ENCODE peak calls at places on chromosomes 6 and 20, in nine cellular contexts. W is BJ; Q is HuH-7.5; Z is NCI-H1694 treated with DMSO at 0.1 percent for 48 hours; I is DMS79 treated with DMSO at 0.1 percent for 48 hours; F is HT-29; X is stimulated activated naive CD8-positive, alpha-beta T cell treated with anti-CD3 and anti-CD28 coated beads, Interleukin-15, Interleukin-2, amounts not matched to agents 100 U/mL and 50 U/mL, for 24 hours; R is GDM1; A is activated CD8-positive, alpha-beta memory T cell treated with anti-CD3 and anti-CD28 coated beads for 48 hours. N is an unnamed sample.

GRCh38 chr20:2707353-2708072 is 14.9 kb downstream of the EBF4 start:
- DNase-seq in F (no peak), Q (no peak), A (no peak), Z (no peak), X (no peak), W (no peak), R (no peak), I (no peak), N (no peak)

GRCh38 chr6:112321882-112322508 is 25.1 kb upstream of the RFPL4B start:
- DNase-seq in A (no peak), W (no peak), X (no peak), F (no peak), R (no peak), I (no peak), Z (no peak), Q (no peak), N (no peak)

GRCh38 chr20:46022411-46023147 is 6.4 kb upstream of the SLC12A5 start:
- DNase-seq in W (no peak), A (peak), R (peak), Q (peak), Z (peak), I (peak), X (peak), F (peak), N (no peak)

GRCh38 chr6:116015560-116015959 is 45.1 kb downstream of the FRK start:
- DNase-seq in Q (no peak), Z (no peak), X (no peak), A (no peak), R (no peak), W (no peak), F (no peak), I (no peak), N (no peak)

GRCh38 chr6:111605100-111605748 is 454 bp downstream of the TRAF3IP2 start:
- DNase-seq in W (peak), F (no peak), Q (no peak), Z (no peak), R (peak), A (no peak), I (peak), X (peak), N (peak)

GRCh38 chr20:38094373-38094775 is 60.8 kb downstream of the RPRD1B start:
- DNase-seq in Q (no peak), A (no peak), X (no peak), I (no peak), R (no peak), Z (peak), W (no peak), F (peak), N (peak)

GRCh38 chr6:52725530-52726192 is 37.6 kb downstream of the GSTA2 start:
- DNase-seq in I (peak), Q (no peak), W (no peak), F (peak), X (no peak), A (no peak), Z (no peak), R (no peak), N (no peak)

GRCh38 chr20:57469418-57470211 is 55.3 kb downstream of the CTCFL start:
- DNase-seq in R (no peak), X (no peak), W (no peak), Q (no peak), Z (no peak), I (no peak), A (no peak), F (no peak), N (no peak)

GRCh38 chr20:63431944-63432343 is 40.5 kb downstream of the KCNQ2 start:
- DNase-seq in X (no peak), I (no peak), A (no peak), Q (no peak), F (no peak), W (no peak), R (no peak), Z (no peak), N (no peak)

GRCh38 chr6:131129657-131130545 is 5.4 kb upstream of the AKAP7 start:
- DNase-seq in X (no peak), W (no peak), F (no peak), R (no peak), I (no peak), Q (no peak), A (no peak), Z (no peak), N (no peak)

GRCh38 chr6:76026101-76026500 is 46.4 kb downstream of the IMPG1 start:
- DNase-seq in X (peak), Z (no peak), A (no peak), W (no peak), Q (no peak), R (no peak), F (no peak), I (no peak), N (no peak)

GRCh38 chr6:10382322-10382721 is 32.6 kb downstream of the TFAP2A start:
- DNase-seq in A (no peak), Z (no peak), R (no peak), W (no peak), X (no peak), I (no peak), F (no peak), Q (no peak), N (no peak)

GRCh38 chr6:11166948-11167347 is 55.4 kb upstream of the ERVFRD-1 start:
- DNase-seq in X (no peak), W (no peak), I (no peak), R (no peak), A (no peak), F (no peak), Q (no peak), Z (no peak), N (no peak)

GRCh38 chr6:25698631-25699030 is 46.6 kb downstream of the SCGN start:
- DNase-seq in X (no peak), A (no peak), I (no peak), W (no peak), F (no peak), Q (no peak), R (no peak), Z (no peak), N (no peak)

GRCh38 chr6:71287038-71287437 is 1.6 kb upstream of the OGFRL1 start:
- DNase-seq in F (no peak), Q (no peak), A (no peak), X (no peak), R (peak), W (no peak), Z (no peak), I (peak), N (no peak)

GRCh38 chr6:104306206-104306605 is 553.5 kb downstream of the HACE1 start:
- DNase-seq in Q (no peak), R (no peak), W (no peak), X (no peak), Z (no peak), F (no peak), I (no peak), A (no peak), N (no peak)

GRCh38 chr20:63319164-63320040 is 26.4 kb downstream of the COL20A1 start:
- DNase-seq in X (no peak), R (no peak), W (no peak), Q (no peak), A (no peak), I (no peak), Z (no peak), F (no peak), N (no peak)

GRCh38 chr6:28269492-28269891 is 2.5 kb downstream of the ZSCAN26 start:
- DNase-seq in A (no peak), I (no peak), Z (no peak), F (no peak), Q (no peak), X (no peak), R (no peak), W (peak), N (no peak)

GRCh38 chr6:22917344-22917743 is 348.0 kb downstream of the HDGFL1 start:
- DNase-seq in W (no peak), X (no peak), I (no peak), Z (no peak), F (no peak), Q (no peak), A (no peak), R (no peak), N (no peak)

GRCh38 chr6:132751306-132751705 is 6.4 kb downstream of the VNN2 start:
- DNase-seq in Z (no peak), W (no peak), F (no peak), A (no peak), R (no peak), X (no peak), Q (no peak), I (no peak), N (no peak)

GRCh38 chr20:25364180-25364788 is 26.4 kb downstream of the ABHD12 start:
- DNase-seq in F (no peak), I (no peak), Q (no peak), R (no peak), X (no peak), W (no peak), A (no peak), Z (no peak), N (no peak)

GRCh38 chr6:12113190-12113578 is 101.1 kb downstream of the HIVEP1 start:
- DNase-seq in I (no peak), Q (no peak), Z (no peak), A (no peak), X (peak), R (no peak), F (no peak), W (no peak), N (no peak)

GRCh38 chr6:129276986-129277385 is 394.0 kb downstream of the LAMA2 start:
- DNase-seq in R (no peak), A (no peak), I (no peak), F (no peak), Z (no peak), W (no peak), X (no peak), Q (no peak), N (no peak)

GRCh38 chr6:161434331-161434730 is 160.5 kb upstream of the AGPAT4 start:
- DNase-seq in A (no peak), W (no peak), Q (no peak), Z (no peak), X (no peak), I (no peak), R (no peak), F (no peak), N (no peak)

GRCh38 chr20:945841-946240 is 29.7 kb upstream of the ANGPT4 start:
- DNase-seq in Z (no peak), Q (no peak), R (no peak), W (no peak), I (no peak), F (no peak), X (no peak), A (no peak), N (no peak)

GRCh38 chr6:110285306-110286060 is 72.7 kb downstream of the METTL24 start:
- DNase-seq in I (peak), W (no peak), F (no peak), A (no peak), Z (no peak), R (no peak), Q (no peak), X (no peak), N (no peak)

GRCh38 chr6:5511924-5512323 is 250.6 kb downstream of the FARS2 start:
- DNase-seq in F (no peak), W (peak), Q (no peak), I (no peak), X (no peak), A (no peak), R (no peak), Z (no peak), N (no peak)

GRCh38 chr20:1422756-1423155 is 29.9 kb upstream of the FKBP1A start:
- DNase-seq in I (no peak), Z (no peak), W (no peak), Q (no peak), X (no peak), R (no peak), F (no peak), A (no peak), N (no peak)

GRCh38 chr6:1080453-1081328 is 231.2 kb upstream of the FOXQ1 start:
- DNase-seq in I (no peak), X (no peak), R (no peak), A (no peak), W (no peak), Z (no peak), Q (no peak), F (peak), N (no peak)

GRCh38 chr20:10414982-10415650 is 18.9 kb downstream of the MKKS start:
- DNase-seq in Q (no peak), X (no peak), Z (no peak), A (no peak), R (no peak), W (no peak), I (no peak), F (peak), N (no peak)

GRCh38 chr20:2814587-2815051 is at the start of gene C20orf141:
- DNase-seq in Z (no peak), W (peak), I (no peak), A (no peak), R (no peak), F (no peak), Q (no peak), X (no peak), N (peak)

GRCh38 chr6:42200035-42200434 is 5.3 kb upstream of the GUCA1B start:
- DNase-seq in X (no peak), Z (no peak), I (no peak), A (no peak), W (peak), Q (no peak), F (no peak), R (no peak), N (no peak)